ENCODE peak calls at places on chromosomes 5 and 9, in four cellular contexts. B is NB4, J is A549, L is GM12878. C is an unnamed sample.

GRCh38 chr5:125559296-125559695 is 812.9 kb upstream of the ZNF608 start:
- DNase-seq in B (no peak), J (peak), L (no peak), C (peak)

GRCh38 chr5:78602400-78602799 is 46.2 kb downstream of the LHFPL2 start:
- DNase-seq in B (no peak), J (peak), L (no peak), C (peak)

GRCh38 chr5:168039485-168040005 is 251.9 kb upstream of the WWC1 start:
- DNase-seq in B (no peak), J (no peak), L (no peak), C (no peak)

GRCh38 chr9:135372501-135373008 is 107.0 kb upstream of the PPP1R26 start:
- DNase-seq in B (no peak), J (no peak), L (no peak), C (no peak)

GRCh38 chr9:89635816-89636215 is 31.0 kb downstream of the GADD45G start:
- DNase-seq in B (no peak), J (no peak), L (no peak), C (no peak)

GRCh38 chr9:129027685-129028191 is 393 bp downstream of the SH3GLB2 start:
- DNase-seq in B (peak), J (peak), L (no peak), C (peak)

GRCh38 chr9:136679431-136679941 is 7.8 kb downstream of the AGPAT2 start:
- DNase-seq in B (peak), J (no peak), L (no peak), C (no peak)

GRCh38 chr5:80959768-80960442 is at the start of gene RASGRF2:
- DNase-seq in B (no peak), J (peak), L (no peak), C (peak)

GRCh38 chr9:133974631-133975341 is 17.3 kb downstream of the VAV2 start:
- DNase-seq in B (no peak), J (no peak), L (no peak), C (no peak)

GRCh38 chr9:88501086-88501485 is 33.9 kb upstream of the NXNL2 start:
- DNase-seq in B (no peak), J (no peak), L (no peak), C (no peak)

GRCh38 chr5:177317959-177318377 is 6.3 kb upstream of the MXD3 start:
- DNase-seq in B (peak), J (peak), L (no peak), C (peak)

GRCh38 chr5:150112211-150113046 is 26.1 kb upstream of the CSF1R start:
- DNase-seq in B (no peak), J (peak), L (no peak), C (no peak)

GRCh38 chr9:24765025-24765756 is 219.5 kb upstream of the IZUMO3 start:
- DNase-seq in B (no peak), J (no peak), L (no peak), C (no peak)

GRCh38 chr5:148805323-148806290 is 20.8 kb upstream of the ADRB2 start:
- DNase-seq in B (peak), J (no peak), L (peak), C (peak)

GRCh38 chr9:107350443-107350842 is 67.4 kb downstream of the RAD23B start:
- DNase-seq in B (no peak), J (no peak), L (no peak), C (no peak)

GRCh38 chr5:174504266-174504726 is 220.1 kb upstream of the MSX2 start:
- DNase-seq in B (no peak), J (no peak), L (no peak), C (no peak)

GRCh38 chr5:120615967-120616645 is 152.0 kb downstream of the PRR16 start:
- DNase-seq in B (no peak), J (peak), L (no peak), C (no peak)

GRCh38 chr9:18124760-18125159 is 349.2 kb upstream of the ADAMTSL1 start:
- DNase-seq in B (no peak), J (no peak), L (no peak), C (peak)

GRCh38 chr9:91101598-91102168 is 260.0 kb downstream of the AUH start:
- DNase-seq in B (no peak), J (no peak), L (no peak), C (no peak)

GRCh38 chr5:139105621-139106071 is 92.5 kb downstream of the SIL1 start:
- DNase-seq in B (no peak), J (no peak), L (no peak), C (no peak)

GRCh38 chr5:83199126-83199525 is 121.8 kb downstream of the XRCC4 start:
- DNase-seq in B (no peak), J (no peak), L (no peak), C (no peak)

GRCh38 chr5:139470821-139471300 is at the start of gene SMIM33:
- DNase-seq in B (peak), J (no peak), L (no peak), C (no peak)

GRCh38 chr5:176775409-176775808 is 35.0 kb upstream of the UNC5A start:
- DNase-seq in B (no peak), J (no peak), L (no peak), C (no peak)

GRCh38 chr9:72772641-72773040 is 180.2 kb downstream of the ALDH1A1 start:
- DNase-seq in B (no peak), J (no peak), L (no peak), C (no peak)

GRCh38 chr9:72773570-72773969 is 179.3 kb downstream of the ALDH1A1 start:
- DNase-seq in B (no peak), J (no peak), L (no peak), C (no peak)

DNA sequence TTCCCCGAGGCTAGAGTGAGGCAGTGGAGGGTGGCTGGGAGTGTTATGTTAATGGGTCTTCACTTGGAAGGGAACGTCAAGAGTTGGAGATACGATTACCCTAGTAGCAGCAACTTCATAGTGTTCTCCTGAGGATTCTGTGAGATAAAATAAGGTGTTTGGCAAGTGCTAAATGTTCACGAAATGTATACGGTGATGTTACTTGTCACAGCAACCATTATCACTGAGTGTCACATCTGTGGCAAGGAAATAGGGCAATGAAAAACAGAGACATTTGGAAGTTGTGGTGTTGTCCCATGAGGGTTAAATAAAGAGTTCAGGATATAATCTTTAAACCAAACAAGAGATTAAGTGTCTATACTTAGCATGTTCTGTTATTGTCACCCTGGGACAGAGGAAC is 183.3 kb downstream of the ALDH1A1 start:
- DNase-seq in B (no peak), J (no peak), L (no peak), C (no peak)
- TF ChIP-seq MYC in B (no peak), J (no peak), L (no peak), C (no peak)

DNA sequence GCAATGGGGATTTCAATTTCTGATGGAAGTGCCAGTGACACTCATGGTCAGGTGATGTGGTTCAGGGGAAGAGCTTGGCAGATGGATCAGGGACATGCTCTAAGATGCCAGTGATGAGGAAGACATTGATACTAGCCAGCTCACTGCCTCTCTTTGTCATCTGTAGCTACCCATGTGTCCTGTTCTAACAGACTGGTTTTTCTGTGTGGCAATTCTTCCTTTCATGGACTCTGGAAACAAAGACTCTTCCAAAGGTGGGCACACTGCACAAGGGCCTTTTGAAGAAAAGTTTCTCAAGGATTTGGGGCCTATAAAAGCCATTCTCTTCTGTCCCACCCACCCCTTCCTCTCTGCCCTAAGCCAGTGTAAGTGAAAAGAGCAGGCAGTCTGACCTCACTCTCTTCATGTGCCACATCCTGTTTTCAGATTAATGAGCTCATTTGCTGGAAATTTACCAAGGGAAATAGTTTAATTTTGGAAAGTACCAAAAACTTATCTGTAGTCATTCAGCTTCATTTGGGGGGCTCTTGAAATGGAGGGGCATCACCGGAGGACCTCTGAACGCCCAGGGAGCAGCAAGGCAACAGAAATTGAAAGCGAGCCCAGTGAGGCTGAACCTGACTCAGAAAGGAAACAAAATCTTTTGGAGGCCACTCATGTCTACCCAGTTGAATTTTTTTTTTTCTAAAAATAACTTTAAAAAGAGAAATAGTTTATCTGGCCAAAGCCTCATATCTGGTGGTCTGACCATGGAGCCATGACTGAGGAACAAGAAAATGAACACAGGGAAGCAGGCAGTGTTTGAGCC is 4.9 kb upstream of the TRAF1 start:
- DNase-seq in B (peak), J (no peak), L (peak), C (peak)
- TF ChIP-seq MYC in B (no peak), J (no peak), L (no peak), C (no peak)

GRCh38 chr5:54774281-54775171 is 210.9 kb downstream of the ESM1 start:
- DNase-seq in B (no peak), J (no peak), L (no peak), C (peak)
- TF ChIP-seq MYC in B (no peak), J (no peak), L (no peak), C (no peak)

DNA sequence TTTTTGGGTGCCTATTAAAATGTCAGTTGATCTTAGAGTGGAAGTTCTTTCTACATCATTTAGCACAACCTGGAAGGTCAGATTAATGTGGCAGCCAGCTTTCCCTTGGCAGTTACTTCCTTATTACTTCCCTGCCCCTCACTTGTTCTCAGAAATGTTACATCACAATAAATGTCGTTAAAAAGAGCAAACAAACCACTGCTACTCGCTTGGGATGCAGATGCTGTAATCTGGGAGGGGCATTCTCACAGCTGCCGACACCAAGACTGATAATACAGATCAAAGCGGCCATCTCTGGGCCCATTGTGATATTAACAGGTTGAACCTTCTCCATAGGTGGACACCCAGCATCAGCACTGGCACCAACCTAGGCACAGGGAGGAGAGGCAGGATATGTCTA is 29.3 kb downstream of the PLAC8L1 start:
- DNase-seq in B (peak), J (peak), L (no peak), C (no peak)
- TF ChIP-seq MYC in B (no peak), J (no peak), L (no peak), C (no peak)

DNA sequence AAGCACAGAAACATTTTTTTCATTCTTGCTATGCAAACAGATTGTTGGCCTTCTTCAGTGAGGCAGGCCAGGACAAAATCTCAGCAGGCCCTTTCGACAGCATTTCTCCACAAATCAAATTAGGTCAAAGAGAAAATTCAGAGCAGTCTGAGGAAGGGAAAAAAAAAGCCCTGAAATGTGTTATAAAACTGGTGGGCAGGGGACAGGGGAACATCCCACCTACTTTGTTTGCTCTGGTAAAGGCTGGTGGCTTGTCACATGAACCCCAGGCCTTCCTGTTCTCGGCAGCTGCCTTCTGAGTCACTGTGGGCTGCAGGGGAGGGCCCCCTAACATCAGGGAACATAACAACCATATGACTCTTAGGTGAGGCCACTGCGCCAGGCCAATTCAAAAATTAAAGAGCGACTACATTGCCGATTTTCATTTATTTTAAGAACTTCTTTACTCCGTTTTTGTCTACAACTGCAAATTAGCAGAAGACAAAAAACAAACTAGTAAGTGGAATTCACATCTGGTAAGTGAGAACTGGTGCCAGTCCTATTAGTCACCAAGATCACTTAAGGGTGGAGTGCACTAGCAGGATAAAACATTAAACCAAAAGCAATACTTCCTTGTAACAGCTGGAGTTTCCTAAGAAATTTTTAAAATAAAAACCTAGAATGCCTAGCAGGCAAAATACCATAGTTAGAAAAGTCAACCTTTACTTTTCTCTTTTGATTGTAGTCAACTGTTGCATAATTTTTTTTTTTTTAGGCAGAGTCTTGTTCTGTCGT is 46.2 kb upstream of the DENND4C start:
- DNase-seq in B (peak), J (peak), L (peak), C (peak)
- TF ChIP-seq MYC in B (peak), J (no peak), L (no peak), C (peak)

DNA sequence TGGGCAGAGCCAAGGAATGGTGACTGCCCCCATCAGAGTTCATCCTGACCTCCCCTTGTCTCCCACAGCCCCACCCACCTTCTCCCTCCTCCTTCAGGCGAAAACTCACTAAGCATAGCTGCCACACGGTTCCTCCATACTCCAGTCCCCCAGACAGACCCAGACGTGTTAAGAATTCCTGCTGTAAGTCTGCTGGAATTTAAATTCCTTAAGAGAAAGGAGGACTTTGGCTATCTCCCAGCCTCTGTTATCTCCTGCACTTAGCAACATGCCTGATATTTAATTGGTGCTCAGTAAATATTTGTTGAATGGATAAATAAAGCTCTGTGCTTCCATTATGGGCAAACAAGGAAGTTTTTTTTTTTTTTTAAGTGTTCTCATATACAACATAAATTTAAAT is 213.7 kb downstream of the RFK start:
- DNase-seq in B (no peak), J (peak), L (no peak), C (no peak)
- TF ChIP-seq MYC in B (no peak), J (no peak), L (no peak), C (no peak)

DNA sequence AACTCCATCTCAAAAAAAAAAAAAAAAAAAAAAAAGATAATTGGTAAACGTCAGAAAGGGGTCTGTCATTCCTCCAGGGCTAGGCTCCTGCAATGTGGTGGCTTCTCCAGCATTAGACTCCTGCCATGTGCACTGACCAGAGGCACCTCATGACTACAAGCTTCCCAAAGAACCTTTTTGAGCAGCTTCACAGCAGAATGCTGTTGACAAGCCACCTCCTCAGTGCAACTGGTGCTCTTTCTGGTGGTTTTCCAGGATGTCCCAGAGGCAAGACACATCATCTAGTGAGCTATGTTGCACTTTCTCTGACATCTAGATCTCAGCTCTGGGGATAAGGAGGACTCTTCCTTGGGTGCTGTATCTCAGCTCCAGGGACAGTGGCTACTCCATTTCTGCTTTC is 11.6 kb downstream of the RPL37 start:
- DNase-seq in B (no peak), J (no peak), L (no peak), C (no peak)
- TF ChIP-seq MYC in B (no peak), J (no peak), L (no peak), C (no peak)

GRCh38 chr9:86846679-86847078 is 100.6 kb downstream of the GAS1 start:
- DNase-seq in B (no peak), J (no peak), L (no peak), C (no peak)
- TF ChIP-seq MYC in B (no peak), J (no peak), L (no peak), C (no peak)